ENCODE peak calls at places on chromosomes 5 and 9, in eight cellular contexts. N is CD8-positive, alpha-beta memory T cell; M is OCI-LY7; Y is GM23248; U is body of pancreas; H is GM23338; F is A549; A is right cardiac atrium. P is an unnamed sample.

GRCh38 chr5:93990504-93991085 is 249.2 kb upstream of the POU5F2 start:
- DNase-seq in Y (no peak), N (no peak), H (no peak), U (no peak), F (no peak), A (no peak), M (no peak), P (no peak)

GRCh38 chr9:137149942-137150484 is 11.1 kb downstream of the GRIN1 start:
- DNase-seq in N (no peak), U (no peak), F (peak; percentile 71), M (peak; percentile 60), Y (no peak), H (peak; percentile 73), A (peak; percentile 6), P (no peak)

GRCh38 chr9:134760750-134761420 is 119.3 kb downstream of the COL5A1 start:
- DNase-seq in N (no peak), F (no peak), M (no peak), U (no peak), H (no peak), A (no peak), Y (no peak), P (no peak)

GRCh38 chr9:114850871-114851270 is 45.0 kb upstream of the TNFSF15 start:
- DNase-seq in M (no peak), A (no peak), Y (peak; percentile 40), U (no peak), H (no peak), N (no peak), F (no peak), P (no peak)

GRCh38 chr5:159638954-159639559 is 277.2 kb upstream of the ADRA1B start:
- DNase-seq in N (no peak), M (no peak), Y (peak; percentile 17), H (no peak), U (no peak), F (no peak), A (no peak), P (no peak)

GRCh38 chr5:35852084-35852734 is 4.5 kb upstream of the IL7R start:
- DNase-seq in N (peak; percentile 70), A (no peak), M (peak; percentile 49), U (no peak), Y (peak; percentile 15), H (no peak), F (peak; percentile 10), P (no peak)

GRCh38 chr5:18088020-18088579 is 453.8 kb downstream of the TAF11L14 start:
- DNase-seq in U (no peak), F (no peak), A (no peak), Y (no peak), N (no peak), H (no peak), M (no peak), P (no peak)

GRCh38 chr5:34658023-34658422 is 1.9 kb downstream of the RAI14 start:
- DNase-seq in N (no peak), H (peak; percentile 38), A (no peak), Y (peak; percentile 64), U (no peak), F (peak; percentile 82), M (no peak), P (no peak)

GRCh38 chr5:167549763-167550162 is 741.7 kb upstream of the WWC1 start:
- DNase-seq in A (no peak), H (peak; percentile 69), N (no peak), M (no peak), U (no peak), Y (peak; percentile 2), F (no peak), P (no peak)

GRCh38 chr5:30368064-30368463 is 825.4 kb upstream of the CDH6 start:
- DNase-seq in Y (no peak), M (no peak), N (no peak), H (no peak), U (no peak), A (no peak), F (no peak), P (no peak)

GRCh38 chr5:172766287-172767104 is 4.5 kb downstream of the DUSP1 start:
- DNase-seq in N (peak; percentile 62), F (no peak), H (no peak), U (peak; percentile 74), A (peak; percentile 91), Y (peak; percentile 91), M (no peak), P (peak; percentile 70)
- H3K4me3 ChIP-seq in N (no peak overlapping the region), F (peak overlapping the region; percentile 75), H (no peak overlapping the region), U (no peak overlapping the region), A (peak overlapping the region; percentile 79), Y (peak overlapping the region; percentile 85), M (no peak overlapping the region), P (peak overlapping the region; percentile 91)

GRCh38 chr5:180786398-180787005 is 16.1 kb downstream of the MGAT1 start:
- DNase-seq in H (no peak), U (no peak), A (no peak), Y (peak; percentile 43), M (no peak), F (no peak), N (no peak), P (no peak)

GRCh38 chr5:180785151-180785781 is 17.3 kb downstream of the MGAT1 start:
- DNase-seq in Y (peak; percentile 93), U (peak; percentile 50), F (no peak), H (no peak), A (peak; percentile 71), M (no peak), N (no peak), P (no peak)

GRCh38 chr5:180787711-180788431 is 14.7 kb downstream of the MGAT1 start:
- DNase-seq in A (peak; percentile 52), Y (no peak), N (no peak), M (no peak), H (no peak), F (no peak), U (no peak), P (no peak)

GRCh38 chr5:180785794-180786221 is 16.8 kb downstream of the MGAT1 start:
- DNase-seq in Y (peak; percentile 75), U (no peak), A (peak; percentile 61), M (no peak), N (no peak), H (peak; percentile 91), F (no peak), P (peak; percentile 59)

GRCh38 chr5:180787025-180787424 is 15.6 kb downstream of the MGAT1 start:
- DNase-seq in F (no peak), Y (peak; percentile 34), U (no peak), M (no peak), H (no peak), N (no peak), A (peak; percentile 66), P (no peak)
- H3K27ac ChIP-seq in F (no peak overlapping the region), Y (peak overlapping the region; percentile 98), U (peak overlapping the region; percentile 83), M (no peak overlapping the region), H (peak overlapping the region; percentile 95), N (no peak overlapping the region), A (peak overlapping the region; percentile 9), P (peak overlapping the region; percentile 76)

GRCh38 chr5:177367981-177368960 is 10.5 kb downstream of the RGS14 start:
- DNase-seq in H (peak; percentile 60), U (peak; percentile 42), M (no peak), F (no peak), N (no peak), Y (no peak), A (peak; percentile 49), P (no peak)

GRCh38 chr5:177364159-177364962 is 6.6 kb downstream of the RGS14 start:
- DNase-seq in F (no peak), H (peak; percentile 13), U (no peak), Y (peak; percentile 45), M (no peak), N (no peak), A (no peak), P (peak; percentile 36)

GRCh38 chr5:177366528-177367322 is 9.0 kb downstream of the RGS14 start:
- DNase-seq in U (peak; percentile 95), H (peak; percentile 99), N (no peak), Y (peak; percentile 92), F (no peak), A (peak; percentile 97), M (no peak), P (peak; percentile 91)

GRCh38 chr5:177367323-177367848 is 9.7 kb downstream of the RGS14 start:
- DNase-seq in M (no peak), N (no peak), A (no peak), U (no peak), H (peak; percentile 45), F (no peak), Y (no peak), P (no peak)

DNA sequence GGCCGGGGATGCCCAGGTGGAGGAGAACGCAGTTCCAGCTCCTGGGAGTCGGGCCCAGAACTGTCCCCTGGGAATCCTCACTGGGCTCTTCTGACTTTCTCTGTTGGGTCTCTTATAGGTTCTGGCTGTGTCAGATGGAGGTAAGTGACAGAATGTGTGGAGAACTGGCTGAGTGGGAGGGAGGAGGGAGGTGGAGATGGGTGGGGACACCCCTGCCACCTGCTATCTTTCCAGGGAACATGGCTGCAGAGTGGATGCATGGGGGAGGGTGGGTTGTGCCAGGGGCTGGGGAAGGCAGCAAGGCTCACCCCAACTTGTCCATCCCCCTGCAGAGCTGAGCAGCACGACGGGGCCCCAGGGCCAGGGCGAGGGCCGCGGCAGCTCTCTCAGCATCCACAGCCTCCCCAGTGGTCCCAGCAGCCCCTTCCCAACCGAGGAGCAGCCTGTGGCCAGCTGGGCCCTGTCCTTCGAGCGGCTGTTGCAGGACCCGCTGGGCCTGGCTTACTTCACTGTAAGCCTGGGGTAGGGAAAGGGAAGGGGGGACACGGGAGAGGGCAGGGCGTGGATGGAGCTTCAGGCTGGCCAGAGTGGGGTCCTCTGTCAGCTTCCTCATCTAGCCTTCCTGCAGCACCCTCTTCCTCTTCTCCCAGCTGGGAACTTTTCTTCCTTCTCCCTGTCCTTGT is 8.3 kb downstream of the RGS14 start:
- DNase-seq in Y (no peak), U (no peak), F (no peak), N (no peak), A (no peak), H (peak; percentile 24), M (no peak), P (no peak)
- H3K4me3 ChIP-seq in Y (peak overlapping the region; percentile 66), U (no peak overlapping the region), F (no peak overlapping the region), N (no peak overlapping the region), A (no peak overlapping the region), H (peak overlapping the region; percentile 84), M (no peak overlapping the region), P (no peak overlapping the region)

GRCh38 chr5:73446631-73447233 is 1.8 kb downstream of the FOXD1 start:
- DNase-seq in H (peak; percentile 52), U (no peak), Y (peak; percentile 48), A (no peak), F (no peak), N (no peak), M (no peak), P (no peak)
- H3K27ac ChIP-seq in H (no peak overlapping the region), U (no peak overlapping the region), Y (peak overlapping the region; percentile 88), A (no peak overlapping the region), F (peak overlapping the region; percentile 94), N (no peak overlapping the region), M (no peak overlapping the region), P (no peak overlapping the region)

GRCh38 chr5:60590172-60590571 is 109.8 kb downstream of the DEPDC1B start:
- DNase-seq in N (no peak), U (no peak), A (no peak), Y (no peak), F (no peak), M (no peak), H (no peak), P (no peak)
- H3K4me3 ChIP-seq in N (no peak overlapping the region), U (no peak overlapping the region), A (no peak overlapping the region), Y (no peak overlapping the region), F (no peak overlapping the region), M (no peak overlapping the region), H (no peak overlapping the region), P (no peak overlapping the region)

GRCh38 chr9:131432050-131432449 is 38.2 kb downstream of the PRRC2B start:
- DNase-seq in M (no peak), U (no peak), Y (no peak), H (no peak), F (no peak), N (no peak), A (no peak), P (no peak)
- H3K27ac ChIP-seq in M (no peak overlapping the region), U (no peak overlapping the region), Y (peak overlapping the region; percentile 82), H (peak overlapping the region; percentile 91), F (no peak overlapping the region), N (no peak overlapping the region), A (no peak overlapping the region), P (no peak overlapping the region)

P was measured in lower lobe of right lung.